ENCODE peak calls at places on chromosomes 5 and 9, in nine cellular contexts. U, S, N, K, X, L, Z, A and Y are unnamed samples.

GRCh38 chr5:98401645-98402044 is 371.8 kb upstream of the RGMB start:
- DNase-seq in U (no peak), S (no peak), N (no peak), K (no peak), X (no peak), L (no peak), Z (no peak), A (no peak), Y (no peak)

GRCh38 chr5:123700624-123701023 is 188.6 kb downstream of the CSNK1G3 start:
- DNase-seq in U (peak), S (no peak), N (no peak), K (no peak), X (no peak), L (no peak), Z (no peak), A (no peak), Y (peak)

GRCh38 chr5:72138943-72139467 is 31.7 kb downstream of the MAP1B start:
- DNase-seq in U (no peak), S (no peak), N (no peak), K (peak), X (peak), L (no peak), Z (no peak), A (no peak), Y (peak)

GRCh38 chr5:80212171-80212667 is 43.6 kb downstream of the SERINC5 start:
- DNase-seq in U (no peak), S (no peak), N (no peak), K (no peak), X (no peak), L (no peak), Z (no peak), A (no peak), Y (no peak)

GRCh38 chr5:88089757-88090390 is 178.8 kb downstream of the TMEM161B start:
- DNase-seq in U (no peak), S (no peak), N (no peak), K (no peak), X (no peak), L (no peak), Z (no peak), A (no peak), Y (no peak)

GRCh38 chr5:61332891-61333350 is 863 bp downstream of the ZSWIM6 start:
- DNase-seq in U (peak), S (peak), N (no peak), K (peak), X (peak), L (peak), Z (peak), A (no peak), Y (no peak)

GRCh38 chr9:34547960-34548603 is 25.3 kb upstream of the ENHO start:
- DNase-seq in U (peak), S (no peak), N (no peak), K (no peak), X (peak), L (no peak), Z (peak), A (no peak), Y (peak)

GRCh38 chr5:81819556-81820314 is 68.8 kb upstream of the SSBP2 start:
- DNase-seq in U (no peak), S (no peak), N (peak), K (no peak), X (peak), L (no peak), Z (no peak), A (no peak), Y (no peak)

GRCh38 chr5:1387059-1387755 is 42.3 kb upstream of the CLPTM1L start:
- DNase-seq in U (no peak), S (no peak), N (no peak), K (no peak), X (no peak), L (no peak), Z (no peak), A (no peak), Y (no peak)

GRCh38 chr9:124222918-124223720 is 34.6 kb upstream of the NEK6 start:
- DNase-seq in U (no peak), S (no peak), N (peak), K (no peak), X (peak), L (no peak), Z (peak), A (no peak), Y (no peak)

GRCh38 chr9:72828281-72828731 is 124.5 kb downstream of the ALDH1A1 start:
- DNase-seq in U (no peak), S (no peak), N (no peak), K (no peak), X (no peak), L (no peak), Z (no peak), A (no peak), Y (no peak)

GRCh38 chr5:73135021-73135420 is 14.6 kb downstream of the TMEM171 start:
- DNase-seq in U (no peak), S (no peak), N (no peak), K (no peak), X (no peak), L (no peak), Z (no peak), A (no peak), Y (no peak)

GRCh38 chr5:83608122-83608521 is 112.5 kb downstream of the HAPLN1 start:
- DNase-seq in U (peak), S (no peak), N (peak), K (no peak), X (peak), L (no peak), Z (no peak), A (no peak), Y (no peak)

GRCh38 chr5:176741566-176742211 is 68.7 kb upstream of the UNC5A start:
- DNase-seq in U (no peak), S (no peak), N (no peak), K (peak), X (no peak), L (no peak), Z (no peak), A (no peak), Y (no peak)

GRCh38 chr5:90985341-90985740 is 397.8 kb downstream of the ARRDC3 start:
- DNase-seq in U (no peak), S (no peak), N (no peak), K (no peak), X (no peak), L (no peak), Z (no peak), A (no peak), Y (no peak)

GRCh38 chr5:180313677-180314076 is 21.8 kb upstream of the MAPK9 start:
- DNase-seq in U (no peak), S (no peak), N (no peak), K (peak), X (peak), L (peak), Z (no peak), A (peak), Y (no peak)

GRCh38 chr9:95506438-95506691 is 10.4 kb downstream of the PTCH1 start:
- DNase-seq in U (peak), S (no peak), N (no peak), K (peak), X (peak), L (no peak), Z (no peak), A (no peak), Y (no peak)

GRCh38 chr9:104772707-104773106 is 8.8 kb downstream of the NIPSNAP3B start:
- DNase-seq in U (no peak), S (no peak), N (no peak), K (no peak), X (peak), L (no peak), Z (no peak), A (no peak), Y (no peak)

GRCh38 chr9:91127653-91128052 is 234.1 kb downstream of the AUH start:
- DNase-seq in U (no peak), S (no peak), N (no peak), K (no peak), X (no peak), L (no peak), Z (no peak), A (no peak), Y (no peak)

GRCh38 chr5:107794731-107795130 is 124.0 kb upstream of the EFNA5 start:
- DNase-seq in U (no peak), S (no peak), N (no peak), K (no peak), X (no peak), L (no peak), Z (no peak), A (no peak), Y (no peak)

GRCh38 chr5:15510092-15510491 is 10.1 kb downstream of the FBXL7 start:
- DNase-seq in U (no peak), S (no peak), N (no peak), K (no peak), X (no peak), L (no peak), Z (no peak), A (no peak), Y (peak)